ENCODE peak calls at places on chromosomes 6 and 20, in six cellular contexts. X is CD4-positive, CD25-positive, alpha-beta regulatory T cell; N is H7; D is cardiac fibroblast; M is HL-60; I is posterior cingulate gyrus. P is an unnamed sample.

GRCh38 chr6:121595646-121596045 is 160.2 kb downstream of the GJA1 start:
- DNase-seq in X (no peak), N (no peak), D (no peak), M (no peak), I (no peak), P (no peak)

GRCh38 chr6:49499121-49499520 is 602 bp upstream of the GLYATL3 start:
- DNase-seq in X (no peak), N (no peak), D (no peak), M (no peak), I (no peak), P (no peak)

GRCh38 chr6:47440722-47441121 is 36.9 kb upstream of the CD2AP start:
- DNase-seq in X (no peak), N (no peak), D (no peak), M (no peak), I (no peak), P (no peak)

GRCh38 chr20:34713194-34713943 is 9.2 kb downstream of the TP53INP2 start:
- DNase-seq in X (no peak), N (no peak), D (peak; percentile 98), M (no peak), I (no peak), P (no peak)

GRCh38 chr20:20594171-20594530 is 118.3 kb downstream of the RALGAPA2 start:
- DNase-seq in X (peak; percentile 49), N (no peak), D (peak; percentile 53), M (no peak), I (no peak), P (no peak)

GRCh38 chr20:48649868-48650267 is 177.9 kb downstream of the PREX1 start:
- DNase-seq in X (no peak), N (no peak), D (no peak), M (no peak), I (peak; percentile 63), P (no peak)

GRCh38 chr6:5004373-5005037 is 668 bp upstream of the RPP40 start:
- DNase-seq in X (peak; percentile 5), N (no peak), D (peak; percentile 2), M (no peak), I (no peak), P (no peak)

GRCh38 chr6:122798099-122798641 is 9.1 kb downstream of the SMPDL3A start:
- DNase-seq in X (peak; percentile 8), N (no peak), D (peak; percentile 49), M (no peak), I (no peak), P (no peak)

GRCh38 chr6:5637714-5638113 is 369.0 kb downstream of the NRN1 start:
- DNase-seq in X (no peak), N (no peak), D (no peak), M (no peak), I (no peak), P (no peak)

GRCh38 chr6:24658573-24659511 is 7.9 kb downstream of the TDP2 start:
- DNase-seq in X (no peak), N (peak; percentile 39), D (peak; percentile 83), M (no peak), I (no peak), P (no peak)

GRCh38 chr6:5087389-5087788 is 2.2 kb downstream of the PPP1R3G start:
- DNase-seq in X (no peak), N (peak; percentile 61), D (no peak), M (peak; percentile 37), I (peak; percentile 83), P (no peak)

GRCh38 chr6:140050232-140050995 is 676.0 kb upstream of the CITED2 start:
- DNase-seq in X (no peak), N (no peak), D (peak; percentile 82), M (no peak), I (no peak), P (no peak)

GRCh38 chr6:25883991-25884390 is 9.9 kb upstream of the SLC17A3 start:
- DNase-seq in X (no peak), N (no peak), D (peak; percentile 89), M (no peak), I (no peak), P (no peak)

GRCh38 chr6:92915466-92915865 is 503.9 kb downstream of the EPHA7 start:
- DNase-seq in X (no peak), N (no peak), D (no peak), M (no peak), I (no peak), P (no peak)

GRCh38 chr6:52144196-52145076 is 41.7 kb upstream of the IL17A start:
- DNase-seq in X (no peak), N (no peak), D (no peak), M (no peak), I (no peak), P (no peak)

GRCh38 chr6:37741757-37742400 is 44.2 kb upstream of the MDGA1 start:
- DNase-seq in X (peak; percentile 6), N (peak; percentile 72), D (peak; percentile 29), M (no peak), I (no peak), P (no peak)

GRCh38 chr20:33679758-33680485 is 5.7 kb upstream of the NECAB3 start:
- DNase-seq in X (peak; percentile 83), N (peak; percentile 40), D (no peak), M (no peak), I (no peak), P (no peak)

GRCh38 chr6:44297063-44298038 is 15.8 kb downstream of the AARS2 start:
- DNase-seq in X (peak; percentile 44), N (peak; percentile 94), D (peak; percentile 30), M (peak; percentile 28), I (peak; percentile 91), P (peak; percentile 37)

GRCh38 chr6:90217621-90218496 is 78.8 kb downstream of the BACH2 start:
- DNase-seq in X (no peak), N (no peak), D (no peak), M (no peak), I (no peak), P (no peak)

GRCh38 chr6:31727717-31728671 is 1.1 kb downstream of the DDAH2 start:
- DNase-seq in X (peak; percentile 59), N (peak; percentile 63), D (no peak), M (peak; percentile 92), I (no peak), P (no peak)

GRCh38 chr6:116482780-116483179 is 21.6 kb downstream of the CALHM6 start:
- DNase-seq in X (no peak), N (no peak), D (no peak), M (no peak), I (no peak), P (no peak)

GRCh38 chr20:61535091-61535490 is 283.0 kb downstream of the CDH4 start:
- DNase-seq in X (no peak), N (no peak), D (no peak), M (no peak), I (peak; percentile 46), P (no peak)

GRCh38 chr20:50247196-50248094 is 56.8 kb downstream of the CEBPB start:
- DNase-seq in X (no peak), N (no peak), D (no peak), M (no peak), I (peak; percentile 3), P (no peak)

GRCh38 chr20:16501236-16501635 is 72.0 kb downstream of the KIF16B start:
- DNase-seq in X (peak; percentile 63), N (no peak), D (no peak), M (no peak), I (no peak), P (no peak)

GRCh38 chr6:137811121-137811911 is 55.7 kb upstream of the TNFAIP3 start:
- DNase-seq in X (peak; percentile 90), N (no peak), D (peak; percentile 83), M (peak; percentile 93), I (no peak), P (peak; percentile 75)

GRCh38 chr6:15523679-15524630 is 138.9 kb downstream of the DTNBP1 start:
- DNase-seq in X (no peak), N (peak; percentile 40), D (no peak), M (no peak), I (no peak), P (no peak)

P was measured in T-helper 1 cell.